ENCODE peak calls at places on chromosomes 5 and 9, in four cellular contexts. D, X, J and F are unnamed samples.

GRCh38 chr5:136836093-136836492 is 470.7 kb upstream of the TRPC7 start:
- DNase-seq in J (no peak), X (no peak), D (no peak), F (no peak)

GRCh38 chr9:126027566-126027965 is 280.4 kb downstream of the PBX3 start:
- DNase-seq in J (no peak), X (no peak), D (no peak), F (no peak)

GRCh38 chr5:4674176-4674575 is 466.0 kb upstream of the ADAMTS16 start:
- DNase-seq in J (no peak), D (no peak), X (no peak), F (no peak)

GRCh38 chr9:133616643-133617405 is 7.6 kb upstream of the FAM163B start:
- DNase-seq in J (no peak), D (no peak), X (no peak), F (no peak)

GRCh38 chr9:127700594-127701255 is 6.1 kb upstream of the CFAP157 start:
- DNase-seq in D (no peak), J (no peak), X (no peak), F (no peak)

GRCh38 chr5:36978196-36978595 is 101.6 kb downstream of the NIPBL start:
- DNase-seq in J (no peak), D (no peak), X (no peak), F (no peak)

GRCh38 chr9:77843088-77843985 is 188.3 kb downstream of the GNAQ start:
- DNase-seq in J (no peak), D (peak; percentile 20), X (no peak), F (peak; percentile 46)

GRCh38 chr9:116471943-116472506 is 215.1 kb upstream of the TRIM32 start:
- DNase-seq in D (no peak), J (no peak), X (no peak), F (no peak)

GRCh38 chr9:138066049-138066448 is 188.5 kb downstream of the CACNA1B start:
- DNase-seq in J (no peak), X (no peak), D (peak; percentile 39), F (no peak)

GRCh38 chr5:443239-444151 is 519 bp downstream of the EXOC3 start:
- DNase-seq in X (no peak), D (peak; percentile 31), J (no peak), F (peak; percentile 84)

GRCh38 chr9:126050605-126050990 is 276.0 kb upstream of the MVB12B start:
- DNase-seq in D (no peak), J (no peak), X (no peak), F (no peak)

GRCh38 chr9:117555964-117556629 is 141.2 kb upstream of the ASTN2 start:
- DNase-seq in X (peak; percentile 60), D (peak; percentile 83), J (peak; percentile 7), F (peak; percentile 42)

GRCh38 chr9:133842174-133842573 is 104.0 kb upstream of the SARDH start:
- DNase-seq in X (no peak), D (peak; percentile 52), J (no peak), F (no peak)

GRCh38 chr5:155947394-155948062 is 379.4 kb upstream of the SGCD start:
- DNase-seq in J (no peak), X (no peak), D (no peak), F (no peak)

GRCh38 chr5:14171621-14172020 is 28.5 kb downstream of the TRIO start:
- DNase-seq in D (no peak), X (peak; percentile 43), J (no peak), F (no peak)

GRCh38 chr5:109922396-109922995 is 232.8 kb downstream of the MAN2A1 start:
- DNase-seq in J (no peak), D (no peak), X (no peak), F (no peak)

GRCh38 chr5:37247036-37247435 is 2.1 kb downstream of the CPLANE1 start:
- DNase-seq in J (no peak), D (no peak), X (no peak), F (no peak)

GRCh38 chr5:124841829-124842712 is 95.6 kb upstream of the ZNF608 start:
- DNase-seq in X (no peak), J (no peak), D (no peak), F (no peak)

GRCh38 chr5:172411423-172412111 is 42.8 kb downstream of the SH3PXD2B start:
- DNase-seq in J (no peak), D (no peak), X (no peak), F (no peak)

GRCh38 chr5:151770383-151771258 is 1.1 kb upstream of the G3BP1 start:
- DNase-seq in X (no peak), J (no peak), D (peak; percentile 79), F (peak; percentile 72)

GRCh38 chr9:120308495-120308894 is 271.5 kb downstream of the CDK5RAP2 start:
- DNase-seq in J (no peak), D (peak; percentile 25), X (no peak), F (no peak)

GRCh38 chr9:76181020-76181641 is 213.1 kb downstream of the RFK start:
- DNase-seq in X (no peak), D (no peak), J (no peak), F (no peak)

GRCh38 chr9:8734760-8735159 is 935.2 kb upstream of the DMAC1 start:
- DNase-seq in D (peak; percentile 40), J (no peak), X (no peak), F (no peak)

GRCh38 chr5:66875325-66875724 is 279.1 kb downstream of the MAST4 start:
- DNase-seq in J (no peak), X (no peak), D (no peak), F (no peak)

GRCh38 chr5:140342287-140342686 is 4.1 kb downstream of the HBEGF start:
- DNase-seq in X (no peak), J (peak; percentile 60), D (no peak), F (no peak)

GRCh38 chr5:1111727-1112289 is at the start of gene SLC12A7:
- DNase-seq in X (no peak), D (peak; percentile 56), J (no peak), F (peak; percentile 91)

DNA sequence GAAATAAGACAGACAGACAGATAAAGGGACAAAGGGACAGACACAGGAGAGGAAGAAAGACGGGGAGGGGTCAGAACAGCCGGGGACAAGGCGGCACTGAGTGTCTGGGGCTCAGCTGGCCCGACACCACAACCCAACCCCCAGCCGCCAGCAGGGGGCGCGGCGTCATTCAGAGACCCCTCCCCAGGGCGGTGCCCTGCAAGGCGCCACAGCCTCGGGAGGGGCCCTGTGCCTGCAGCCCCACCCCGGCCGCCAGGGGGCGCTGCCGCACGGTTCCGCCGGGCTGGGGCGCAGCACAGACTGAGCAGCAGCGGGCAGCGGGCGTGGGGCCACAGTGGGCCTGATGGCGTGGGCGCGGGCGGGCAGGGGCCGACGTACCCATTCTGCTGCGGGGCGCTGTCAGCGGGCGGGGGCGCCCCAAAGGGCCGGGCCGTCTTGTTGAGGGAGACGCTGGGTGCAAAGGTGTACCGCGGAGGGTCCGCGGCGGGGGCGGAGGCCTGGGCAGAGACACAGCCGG is 5.9 kb downstream of the PDLIM7 start:
- DNase-seq in J (no peak), D (peak; percentile 93), X (peak; percentile 65), F (peak; percentile 96)
- TF ChIP-seq NR2C2 in J (no peak), D (no peak), X (no peak), F (no peak)

GRCh38 chr9:80994892-80995291 is 694.5 kb downstream of the TLE1 start:
- DNase-seq in D (no peak), X (no peak), J (no peak), F (no peak)
- TF ChIP-seq NR2C2 in D (no peak), X (no peak), J (no peak), F (no peak)

GRCh38 chr5:128632264-128632663 is 94.2 kb upstream of the FBN2 start:
- DNase-seq in X (no peak), D (no peak), J (no peak), F (no peak)
- TF ChIP-seq NR2C2 in X (no peak), D (no peak), J (no peak), F (no peak)

GRCh38 chr5:161966544-161966943 is 101.0 kb upstream of the GABRG2 start:
- DNase-seq in D (no peak), J (no peak), X (peak; percentile 3), F (no peak)
- TF ChIP-seq NR2C2 in D (no peak), J (no peak), X (no peak), F (no peak)